ENCODE peak calls at places on chromosomes 11 and 22, in five cellular contexts. U is GDM1, H is right atrium auricular region, G is tibial nerve, E is cerebellar cortex. S is an unnamed sample.

GRCh38 chr22:22870577-22871398 is 16.8 kb upstream of the IGLL5 start:
- DNase-seq in E (no peak), H (no peak), G (no peak), U (peak), S (peak)

GRCh38 chr11:100830295-100830694 is 143.2 kb downstream of the ARHGAP42 start:
- DNase-seq in H (no peak), U (no peak), G (no peak), E (no peak), S (no peak)

GRCh38 chr11:112725636-112726035 is 235.6 kb upstream of the NCAM1 start:
- DNase-seq in H (peak), E (no peak), G (no peak), U (no peak), S (no peak)

GRCh38 chr11:29129850-29130249 is 887.0 kb downstream of the KCNA4 start:
- DNase-seq in E (no peak), U (no peak), H (no peak), G (no peak), S (no peak)

GRCh38 chr11:61059260-61059752 is 43.0 kb upstream of the CD5 start:
- DNase-seq in U (no peak), H (no peak), G (no peak), E (no peak), S (no peak)

GRCh38 chr11:12376259-12376971 is 956 bp upstream of the PARVA start:
- DNase-seq in H (peak), G (no peak), E (peak), U (no peak), S (no peak)

GRCh38 chr22:42184852-42185251 is 54.2 kb upstream of the CYP2D6 start:
- DNase-seq in G (no peak), E (no peak), H (no peak), U (no peak), S (no peak)

GRCh38 chr11:37946155-37946766 is 1348.2 kb upstream of the RAG2 start:
- DNase-seq in G (no peak), E (no peak), U (no peak), H (no peak), S (peak)

GRCh38 chr11:134536219-134536618 is 124.2 kb upstream of the B3GAT1 start:
- DNase-seq in U (no peak), H (no peak), G (no peak), E (no peak), S (no peak)

GRCh38 chr11:79062814-79063762 is 377.7 kb downstream of the TENM4 start:
- DNase-seq in U (no peak), G (no peak), E (peak), H (no peak), S (peak)

GRCh38 chr11:112617977-112618829 is 343.0 kb upstream of the NCAM1 start:
- DNase-seq in G (no peak), U (no peak), H (no peak), E (no peak), S (no peak)

S was measured in KBM-7.